ENCODE peak calls at places on chromosomes 13 and 19, in ten cellular contexts. One of them, this sample, is unnamed.
A peak's percentile ranks its signal among the peaks of the same experiment; 100 is the strongest.

GRCh38 chr19:10104665-10105221 is 1.4 kb upstream of the PPAN start:
- DNase-seq in AG10803: no peak
- DNase-seq in CD8-positive, alpha-beta T cell: peak; percentile 68
- DNase-seq in MCF 10A: no peak
- DNase-seq in heart right ventricle: no peak
- DNase-seq in WTC11: no peak
- DNase-seq in uterus: no peak
- DNase-seq in fibroblast of mammary gland: no peak
- DNase-seq in adrenal gland: no peak
- DNase-seq in PC-3: no peak
- DNase-seq in this sample: no peak

GRCh38 chr13:73767747-73768315 is 366.4 kb downstream of the KLF12 start:
- DNase-seq in AG10803: no peak
- DNase-seq in CD8-positive, alpha-beta T cell: no peak
- DNase-seq in MCF 10A: peak; percentile 16
- DNase-seq in heart right ventricle: no peak
- DNase-seq in WTC11: peak; percentile 29
- DNase-seq in uterus: no peak
- DNase-seq in fibroblast of mammary gland: no peak
- DNase-seq in adrenal gland: no peak
- DNase-seq in PC-3: peak; percentile 27
- DNase-seq in this sample: no peak

GRCh38 chr13:74187564-74187963 is 53.4 kb upstream of the KLF12 start:
- DNase-seq in AG10803: peak; percentile 21
- DNase-seq in CD8-positive, alpha-beta T cell: no peak
- DNase-seq in MCF 10A: peak; percentile 66
- DNase-seq in heart right ventricle: no peak
- DNase-seq in WTC11: no peak
- DNase-seq in uterus: no peak
- DNase-seq in fibroblast of mammary gland: peak; percentile 52
- DNase-seq in adrenal gland: no peak
- DNase-seq in PC-3: peak; percentile 89
- DNase-seq in this sample: peak; percentile 62

GRCh38 chr13:66546534-66547379 is 683.4 kb downstream of the PCDH9 start:
- DNase-seq in AG10803: peak; percentile 6
- DNase-seq in CD8-positive, alpha-beta T cell: no peak
- DNase-seq in MCF 10A: no peak
- DNase-seq in heart right ventricle: no peak
- DNase-seq in WTC11: no peak
- DNase-seq in uterus: no peak
- DNase-seq in fibroblast of mammary gland: peak; percentile 17
- DNase-seq in adrenal gland: no peak
- DNase-seq in PC-3: peak; percentile 41
- DNase-seq in this sample: no peak

GRCh38 chr13:25248071-25248470 is 39.2 kb downstream of the MTMR6 start:
- DNase-seq in AG10803: no peak
- DNase-seq in CD8-positive, alpha-beta T cell: no peak
- DNase-seq in MCF 10A: no peak
- DNase-seq in heart right ventricle: no peak
- DNase-seq in WTC11: no peak
- DNase-seq in uterus: no peak
- DNase-seq in fibroblast of mammary gland: no peak
- DNase-seq in adrenal gland: no peak
- DNase-seq in PC-3: no peak
- DNase-seq in this sample: no peak

GRCh38 chr19:38134538-38135149 is 89.4 kb downstream of the DPF1 start:
- DNase-seq in AG10803: peak; percentile 30
- DNase-seq in CD8-positive, alpha-beta T cell: no peak
- DNase-seq in MCF 10A: peak; percentile 69
- DNase-seq in heart right ventricle: peak; percentile 15
- DNase-seq in WTC11: peak; percentile 58
- DNase-seq in uterus: no peak
- DNase-seq in fibroblast of mammary gland: peak; percentile 59
- DNase-seq in adrenal gland: peak; percentile 18
- DNase-seq in PC-3: peak; percentile 36
- DNase-seq in this sample: no peak

GRCh38 chr13:23460309-23460708 is 26.8 kb upstream of the SACS start:
- DNase-seq in AG10803: no peak
- DNase-seq in CD8-positive, alpha-beta T cell: no peak
- DNase-seq in MCF 10A: no peak
- DNase-seq in heart right ventricle: no peak
- DNase-seq in WTC11: no peak
- DNase-seq in uterus: no peak
- DNase-seq in fibroblast of mammary gland: no peak
- DNase-seq in adrenal gland: no peak
- DNase-seq in PC-3: no peak
- DNase-seq in this sample: no peak

GRCh38 chr19:17300992-17301585 is 2.1 kb downstream of the ABHD8 start:
- DNase-seq in AG10803: no peak
- DNase-seq in CD8-positive, alpha-beta T cell: no peak
- DNase-seq in MCF 10A: no peak
- DNase-seq in heart right ventricle: no peak
- DNase-seq in WTC11: no peak
- DNase-seq in uterus: no peak
- DNase-seq in fibroblast of mammary gland: no peak
- DNase-seq in adrenal gland: no peak
- DNase-seq in PC-3: no peak
- DNase-seq in this sample: no peak

GRCh38 chr13:78022164-78022877 is 103.7 kb upstream of the EDNRB start:
- DNase-seq in AG10803: peak; percentile 35
- DNase-seq in CD8-positive, alpha-beta T cell: peak; percentile 11
- DNase-seq in MCF 10A: peak; percentile 41
- DNase-seq in heart right ventricle: peak; percentile 40
- DNase-seq in WTC11: no peak
- DNase-seq in uterus: no peak
- DNase-seq in fibroblast of mammary gland: peak; percentile 58
- DNase-seq in adrenal gland: peak; percentile 26
- DNase-seq in PC-3: peak; percentile 59
- DNase-seq in this sample: no peak

GRCh38 chr19:2683430-2683995 is 19.0 kb downstream of the GNG7 start:
- DNase-seq in AG10803: no peak
- DNase-seq in CD8-positive, alpha-beta T cell: no peak
- DNase-seq in MCF 10A: no peak
- DNase-seq in heart right ventricle: no peak
- DNase-seq in WTC11: no peak
- DNase-seq in uterus: no peak
- DNase-seq in fibroblast of mammary gland: no peak
- DNase-seq in adrenal gland: no peak
- DNase-seq in PC-3: no peak
- DNase-seq in this sample: no peak

GRCh38 chr13:60623131-60623530 is 226.1 kb downstream of the TDRD3 start:
- DNase-seq in AG10803: no peak
- DNase-seq in CD8-positive, alpha-beta T cell: no peak
- DNase-seq in MCF 10A: no peak
- DNase-seq in heart right ventricle: no peak
- DNase-seq in WTC11: no peak
- DNase-seq in uterus: no peak
- DNase-seq in fibroblast of mammary gland: no peak
- DNase-seq in adrenal gland: no peak
- DNase-seq in PC-3: no peak
- DNase-seq in this sample: no peak

GRCh38 chr19:45442927-45443461 is 19.3 kb upstream of the ERCC1 start:
- DNase-seq in AG10803: peak; percentile 37
- DNase-seq in CD8-positive, alpha-beta T cell: no peak
- DNase-seq in MCF 10A: peak; percentile 30
- DNase-seq in heart right ventricle: peak; percentile 50
- DNase-seq in WTC11: peak; percentile 38
- DNase-seq in uterus: peak; percentile 61
- DNase-seq in fibroblast of mammary gland: peak; percentile 59
- DNase-seq in adrenal gland: peak; percentile 68
- DNase-seq in PC-3: peak; percentile 19
- DNase-seq in this sample: no peak

GRCh38 chr13:111572956-111573355 is 252.5 kb downstream of the TEX29 start:
- DNase-seq in AG10803: no peak
- DNase-seq in CD8-positive, alpha-beta T cell: no peak
- DNase-seq in MCF 10A: no peak
- DNase-seq in heart right ventricle: no peak
- DNase-seq in WTC11: no peak
- DNase-seq in uterus: no peak
- DNase-seq in fibroblast of mammary gland: no peak
- DNase-seq in adrenal gland: no peak
- DNase-seq in PC-3: no peak
- DNase-seq in this sample: no peak

GRCh38 chr13:27830010-27830409 is 37.7 kb downstream of the GSX1 start:
- DNase-seq in AG10803: peak; percentile 24
- DNase-seq in CD8-positive, alpha-beta T cell: peak; percentile 55
- DNase-seq in MCF 10A: peak; percentile 49
- DNase-seq in heart right ventricle: peak; percentile 15
- DNase-seq in WTC11: peak; percentile 82
- DNase-seq in uterus: no peak
- DNase-seq in fibroblast of mammary gland: no peak
- DNase-seq in adrenal gland: peak; percentile 29
- DNase-seq in PC-3: peak; percentile 57
- DNase-seq in this sample: peak; percentile 33

GRCh38 chr13:98571955-98572662 is 4.8 kb downstream of the STK24 start:
- DNase-seq in AG10803: peak; percentile 87
- DNase-seq in CD8-positive, alpha-beta T cell: no peak
- DNase-seq in MCF 10A: peak; percentile 54
- DNase-seq in heart right ventricle: no peak
- DNase-seq in WTC11: no peak
- DNase-seq in uterus: no peak
- DNase-seq in fibroblast of mammary gland: peak; percentile 92
- DNase-seq in adrenal gland: no peak
- DNase-seq in PC-3: peak; percentile 49
- DNase-seq in this sample: peak; percentile 69

DNA sequence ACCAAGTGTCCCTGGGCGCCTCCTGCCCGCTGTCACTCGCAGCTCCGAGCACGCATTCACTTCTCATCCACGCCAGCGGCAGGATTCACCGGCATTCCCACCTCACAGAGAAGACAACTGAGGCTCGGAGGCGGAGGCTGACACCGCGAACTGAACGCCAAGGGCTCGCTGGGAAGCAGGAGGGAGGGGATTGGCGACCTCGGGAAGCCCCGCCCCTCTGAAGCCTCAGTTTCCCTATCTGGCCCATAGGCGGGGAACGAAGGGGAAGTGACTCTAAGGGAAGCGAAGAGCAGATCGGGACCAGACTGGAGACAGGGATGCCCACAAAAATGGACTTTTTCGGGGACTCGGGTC is 256 bp downstream of the MICOS13 start:
- DNase-seq in AG10803: peak; percentile 24
- DNase-seq in CD8-positive, alpha-beta T cell: no peak
- DNase-seq in MCF 10A: peak; percentile 36
- DNase-seq in heart right ventricle: no peak
- DNase-seq in WTC11: peak; percentile 44
- DNase-seq in uterus: no peak
- DNase-seq in fibroblast of mammary gland: peak; percentile 34
- DNase-seq in adrenal gland: peak; percentile 49
- DNase-seq in PC-3: no peak
- DNase-seq in this sample: no peak
- TF ChIP-seq CTCF in AG10803: no peak
- TF ChIP-seq CTCF in CD8-positive, alpha-beta T cell: no peak
- TF ChIP-seq CTCF in MCF 10A: no peak
- TF ChIP-seq CTCF in heart right ventricle: no peak
- TF ChIP-seq CTCF in WTC11: no peak
- TF ChIP-seq CTCF in uterus: no peak
- TF ChIP-seq CTCF in fibroblast of mammary gland: no peak
- TF ChIP-seq CTCF in adrenal gland: no peak
- TF ChIP-seq CTCF in PC-3: no peak
- TF ChIP-seq CTCF in this sample: no peak

DNA sequence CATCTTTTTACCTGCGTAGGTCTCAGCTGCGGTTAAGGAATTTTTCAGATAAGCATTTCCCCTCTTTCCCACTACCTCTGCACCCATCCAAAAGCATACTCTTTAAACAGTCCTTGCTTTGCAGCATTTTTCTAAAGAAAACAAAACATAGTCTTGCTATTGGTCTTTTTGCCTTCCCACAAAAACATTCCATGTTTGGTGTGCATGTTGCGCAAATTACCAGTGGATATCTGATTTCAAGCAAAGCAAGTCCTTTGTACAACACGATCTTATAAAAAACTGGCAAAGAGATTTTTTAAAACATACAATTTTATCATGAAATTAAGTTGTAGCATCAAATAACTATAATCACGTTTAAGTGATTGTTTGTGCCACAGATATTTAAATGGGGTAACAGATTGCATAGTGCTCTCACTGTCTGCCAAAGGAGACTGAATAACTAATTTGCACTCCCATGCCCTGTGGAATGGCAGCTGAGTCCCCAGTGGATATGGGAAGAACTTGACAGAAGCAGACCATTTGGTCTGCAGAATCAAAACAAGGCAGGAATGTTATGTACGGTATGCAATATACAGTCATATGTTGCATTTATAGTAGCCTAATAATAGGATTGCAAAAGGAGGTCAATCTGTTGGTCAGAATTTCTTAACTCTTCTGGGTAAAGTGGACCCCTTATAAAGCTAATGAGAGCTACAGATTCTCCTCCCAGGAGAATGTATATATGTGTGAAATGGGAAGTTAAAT is 285.7 kb downstream of the TBC1D4 start:
- DNase-seq in AG10803: peak; percentile 53
- DNase-seq in CD8-positive, alpha-beta T cell: no peak
- DNase-seq in MCF 10A: peak; percentile 29
- DNase-seq in heart right ventricle: no peak
- DNase-seq in WTC11: no peak
- DNase-seq in uterus: no peak
- DNase-seq in fibroblast of mammary gland: peak; percentile 58
- DNase-seq in adrenal gland: no peak
- DNase-seq in PC-3: no peak
- DNase-seq in this sample: no peak
- TF ChIP-seq CTCF in AG10803: no peak
- TF ChIP-seq CTCF in CD8-positive, alpha-beta T cell: no peak
- TF ChIP-seq CTCF in MCF 10A: no peak
- TF ChIP-seq CTCF in heart right ventricle: no peak
- TF ChIP-seq CTCF in WTC11: no peak
- TF ChIP-seq CTCF in uterus: no peak
- TF ChIP-seq CTCF in fibroblast of mammary gland: no peak
- TF ChIP-seq CTCF in adrenal gland: no peak
- TF ChIP-seq CTCF in PC-3: no peak
- TF ChIP-seq CTCF in this sample: no peak

GRCh38 chr13:93637852-93638251 is 411.2 kb downstream of the GPC6 start:
- DNase-seq in AG10803: no peak
- DNase-seq in CD8-positive, alpha-beta T cell: no peak
- DNase-seq in MCF 10A: no peak
- DNase-seq in heart right ventricle: no peak
- DNase-seq in WTC11: no peak
- DNase-seq in uterus: no peak
- DNase-seq in fibroblast of mammary gland: no peak
- DNase-seq in adrenal gland: no peak
- DNase-seq in PC-3: no peak
- DNase-seq in this sample: no peak
- TF ChIP-seq CTCF in AG10803: no peak
- TF ChIP-seq CTCF in CD8-positive, alpha-beta T cell: no peak
- TF ChIP-seq CTCF in MCF 10A: no peak
- TF ChIP-seq CTCF in heart right ventricle: no peak
- TF ChIP-seq CTCF in WTC11: no peak
- TF ChIP-seq CTCF in uterus: no peak
- TF ChIP-seq CTCF in fibroblast of mammary gland: no peak
- TF ChIP-seq CTCF in adrenal gland: no peak
- TF ChIP-seq CTCF in PC-3: no peak
- TF ChIP-seq CTCF in this sample: no peak

DNA sequence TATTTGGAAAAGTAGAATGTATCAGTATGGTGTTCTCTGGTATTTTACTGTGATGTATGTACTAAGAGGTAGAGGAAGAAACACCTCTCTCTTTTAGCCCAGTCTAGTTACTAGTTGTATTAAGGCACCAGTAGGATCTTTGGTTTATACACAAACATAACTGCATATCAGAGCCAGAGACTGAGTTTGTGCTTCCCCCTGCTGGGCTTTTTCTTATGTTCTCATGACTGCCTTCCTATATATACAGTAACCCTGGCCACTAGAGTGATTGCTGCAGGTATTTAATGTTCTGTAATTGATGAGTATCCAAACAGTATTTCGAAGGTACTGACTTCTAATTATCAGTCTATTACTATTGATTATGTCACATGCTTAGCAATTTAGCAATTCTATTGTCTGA is 202.5 kb upstream of the KLHL1 start:
- DNase-seq in AG10803: no peak
- DNase-seq in CD8-positive, alpha-beta T cell: no peak
- DNase-seq in MCF 10A: peak; percentile 62
- DNase-seq in heart right ventricle: no peak
- DNase-seq in WTC11: peak; percentile 29
- DNase-seq in uterus: no peak
- DNase-seq in fibroblast of mammary gland: no peak
- DNase-seq in adrenal gland: no peak
- DNase-seq in PC-3: peak; percentile 63
- DNase-seq in this sample: no peak
- TF ChIP-seq CTCF in AG10803: no peak
- TF ChIP-seq CTCF in CD8-positive, alpha-beta T cell: no peak
- TF ChIP-seq CTCF in MCF 10A: peak; percentile 41
- TF ChIP-seq CTCF in heart right ventricle: no peak
- TF ChIP-seq CTCF in WTC11: no peak
- TF ChIP-seq CTCF in uterus: no peak
- TF ChIP-seq CTCF in fibroblast of mammary gland: no peak
- TF ChIP-seq CTCF in adrenal gland: no peak
- TF ChIP-seq CTCF in PC-3: peak; percentile 62
- TF ChIP-seq CTCF in this sample: no peak

This sample was measured in psoas muscle.